ENCODE peak calls at places on chromosomes 11 and 22, in four cellular contexts. G, U, M and F are unnamed samples.

GRCh38 chr22:27850000-27850465 is 48.5 kb upstream of the MN1 start:
- DNase-seq in U (no peak), G (peak), M (no peak), F (no peak)

GRCh38 chr11:8018742-8019631 is 31.9 kb downstream of the EIF3F start:
- DNase-seq in M (no peak), U (peak), G (peak), F (peak)

GRCh38 chr11:130165601-130166456 is 6.2 kb downstream of the ST14 start:
- DNase-seq in G (no peak), M (no peak), U (no peak), F (no peak)

GRCh38 chr11:59206635-59207034 is 6.1 kb downstream of the MPEG1 start:
- DNase-seq in M (peak), U (peak), G (peak), F (peak)

GRCh38 chr11:68099474-68100405 is 21.4 kb downstream of the CHKA start:
- DNase-seq in M (peak), U (no peak), G (peak), F (no peak)

GRCh38 chr22:41856484-41856883 is 23.6 kb downstream of the SREBF2 start:
- DNase-seq in U (no peak), M (no peak), G (no peak), F (no peak)

GRCh38 chr22:19321757-19322156 is 30.2 kb upstream of the CLTCL1 start:
- DNase-seq in U (no peak), M (no peak), G (no peak), F (no peak)

GRCh38 chr11:96033054-96033453 is 109.1 kb upstream of the MTMR2 start:
- DNase-seq in G (no peak), M (no peak), U (no peak), F (no peak)

GRCh38 chr22:46421272-46421671 is 85.8 kb downstream of the TRMU start:
- DNase-seq in U (no peak), G (no peak), M (no peak), F (no peak)

GRCh38 chr11:44899959-44900358 is 50.7 kb downstream of the TP53I11 start:
- DNase-seq in M (peak), G (peak), U (peak), F (peak)
- TF ChIP-seq ELF4 in M (no peak), G (no peak), U (no peak), F (no peak)

DNA sequence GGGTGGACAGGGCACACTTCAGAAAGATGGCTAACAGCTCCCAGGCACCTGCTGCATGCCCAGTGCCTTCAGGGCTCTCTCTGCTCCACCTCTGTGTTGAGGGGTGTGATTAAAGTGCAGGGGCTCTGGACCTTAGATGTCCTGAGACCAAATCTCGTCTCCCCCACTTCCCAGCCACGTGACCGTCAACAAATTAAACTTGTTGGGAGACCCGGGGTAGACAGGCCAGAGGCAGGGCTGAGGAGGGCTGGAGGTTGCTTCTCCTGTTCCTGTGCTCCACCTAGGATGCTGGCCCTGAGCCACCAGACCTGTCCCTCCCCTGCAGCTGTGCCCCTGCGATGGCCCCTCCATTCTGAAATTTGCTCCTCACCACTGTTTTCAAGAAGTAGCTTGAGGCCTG is 17.0 kb downstream of the NPTXR start:
- DNase-seq in M (no peak), U (no peak), G (no peak), F (no peak)
- TF ChIP-seq SP1 in M (no peak), U (no peak), G (no peak), F (no peak)

DNA sequence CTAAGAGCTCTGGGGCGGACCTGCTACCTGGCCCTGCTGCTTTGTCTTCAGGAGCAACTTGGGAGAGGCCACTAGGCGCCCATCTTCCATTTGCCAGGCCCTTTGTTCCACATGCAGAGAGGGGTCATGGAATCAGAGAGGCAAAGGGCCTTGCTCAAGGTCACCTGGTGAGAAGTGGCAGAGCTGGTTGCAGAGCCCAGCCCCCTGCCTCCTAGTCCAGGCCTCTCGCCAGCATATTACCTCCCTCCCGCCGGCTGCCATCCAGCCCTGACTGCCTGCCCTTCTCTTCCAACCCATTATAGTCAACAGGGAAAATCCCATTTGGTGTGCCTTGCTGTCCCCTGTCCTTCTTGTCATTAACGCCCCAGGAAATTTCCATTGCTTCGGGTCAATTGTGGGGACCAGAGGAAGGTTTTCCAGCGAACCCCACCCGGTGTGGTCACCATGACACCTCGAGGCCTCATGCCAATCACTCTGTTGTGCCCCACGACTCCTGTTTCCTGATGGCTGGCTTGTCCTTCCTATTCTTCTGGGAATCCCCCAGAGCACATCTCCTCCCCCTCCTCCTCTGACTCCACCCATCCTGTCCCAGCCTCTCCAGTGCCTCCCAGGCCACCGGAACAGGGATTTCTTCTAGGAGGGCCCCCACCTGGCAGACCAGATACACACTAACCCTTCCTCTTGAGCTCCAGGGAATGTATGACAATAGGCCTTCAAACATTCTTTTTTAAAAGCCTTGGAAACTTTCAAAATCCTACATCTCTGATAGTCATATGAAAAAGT is 77.0 kb downstream of the NECTIN1 start:
- DNase-seq in U (peak), G (no peak), M (no peak), F (no peak)
- TF ChIP-seq ELF4 in U (no peak), G (no peak), M (no peak), F (no peak)

DNA sequence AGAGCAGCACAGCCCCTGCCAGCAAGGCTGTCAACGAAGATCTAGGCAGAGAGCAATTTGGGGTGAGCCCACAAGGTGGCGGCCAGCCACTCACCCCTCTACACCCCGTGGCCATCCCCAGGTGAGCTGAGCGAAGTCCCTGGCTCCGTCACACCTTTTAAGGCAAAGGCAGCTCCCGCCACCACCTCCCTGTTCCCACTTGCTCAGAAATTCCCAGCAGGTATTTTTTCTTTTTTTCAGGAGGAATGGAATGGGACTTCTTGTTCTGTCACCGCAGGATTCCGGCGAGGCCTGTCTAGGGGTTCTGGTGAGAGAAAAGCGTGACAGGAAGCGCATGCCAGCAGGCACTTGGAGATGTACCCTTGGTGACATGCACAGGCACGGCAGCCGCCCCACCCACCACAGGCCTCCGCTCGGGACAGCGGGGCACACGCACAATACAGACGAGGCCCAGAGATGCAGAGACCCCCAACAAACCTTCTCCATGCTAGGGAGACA is 10.0 kb downstream of the RPL3 start:
- DNase-seq in M (peak), U (peak), G (no peak), F (no peak)
- TF ChIP-seq SP1 in M (no peak), U (no peak), G (no peak), F (no peak)

GRCh38 chr11:102603091-102603490 is 22.0 kb downstream of the MMP20 start:
- DNase-seq in M (no peak), G (peak), U (no peak), F (no peak)
- TF ChIP-seq ELF4 in M (no peak), G (no peak), U (no peak), F (no peak)

DNA sequence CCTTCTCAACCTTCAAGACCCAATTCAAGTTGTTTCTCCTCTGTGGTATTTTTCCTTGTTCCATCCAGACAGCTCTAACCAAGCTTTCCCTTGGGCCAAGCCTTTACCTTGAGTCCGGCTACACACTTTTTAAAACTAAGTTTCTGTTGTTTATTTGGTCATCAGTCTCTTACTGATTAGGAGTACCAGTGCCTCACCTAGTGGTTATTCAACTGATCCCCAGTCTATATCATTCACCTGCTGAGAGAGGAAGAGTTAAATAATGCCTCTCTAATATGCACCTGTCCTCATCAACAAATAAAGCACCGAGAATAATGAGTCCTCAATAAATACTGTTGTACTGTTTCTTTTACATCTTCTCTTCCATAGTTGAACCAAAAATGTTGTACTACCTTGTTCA is 160.8 kb downstream of the MSANTD4 start:
- DNase-seq in G (no peak), U (no peak), M (no peak), F (no peak)
- TF ChIP-seq SP1 in G (no peak), U (no peak), M (no peak), F (no peak)

DNA sequence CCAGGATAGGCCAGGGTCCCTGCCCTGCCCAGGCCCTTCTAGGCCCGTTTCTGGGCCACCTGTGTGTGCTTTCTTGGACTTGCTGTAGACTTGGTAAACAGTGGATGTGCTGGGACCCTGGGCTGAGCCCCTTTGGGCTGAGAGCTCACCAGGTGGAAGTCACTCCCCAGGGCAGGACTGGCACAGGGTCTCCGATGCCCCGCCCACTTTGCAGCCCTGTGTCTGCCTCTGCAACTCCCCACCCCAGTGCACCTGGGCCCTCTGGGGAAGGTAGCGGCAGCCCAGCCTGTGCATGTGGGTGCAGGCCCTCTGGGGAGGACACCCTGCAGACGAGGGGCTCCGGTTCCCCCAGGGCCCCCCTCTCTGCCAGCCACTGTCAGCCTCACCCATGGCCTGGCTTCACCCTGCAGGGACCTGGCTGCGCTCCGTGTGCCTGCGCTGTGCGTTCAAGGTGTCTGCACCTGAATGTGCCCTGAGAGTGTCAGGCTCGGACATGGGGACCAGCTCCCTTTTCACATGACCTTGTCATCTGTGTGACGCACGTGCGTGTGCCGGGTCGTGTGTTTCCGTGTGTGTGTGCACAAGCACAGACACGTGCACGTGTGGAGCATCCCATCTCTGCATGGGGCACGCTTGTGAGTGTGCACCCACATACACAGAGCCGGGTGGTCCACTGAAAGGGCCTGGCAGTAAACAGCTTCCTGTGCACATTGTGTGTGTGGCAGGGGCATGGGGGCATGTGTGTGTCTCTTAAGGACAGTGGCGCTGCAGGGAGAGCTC is 118.5 kb downstream of the KCNQ1OT1 start:
- DNase-seq in U (peak), G (no peak), M (no peak), F (no peak)
- TF ChIP-seq ELF4 in U (no peak), G (no peak), M (no peak), F (no peak)